ENCODE peak calls at places on chromosome 1, in six cellular contexts. H is ovary, A is gastrocnemius medialis, U is spleen, C is GM12878, L is uterus. D is an unnamed sample.

GRCh38 chr1:89711140-89711778 is 78.3 kb downstream of the LRRC8C start:
- DNase-seq in H (no peak), A (no peak), U (no peak), C (no peak), L (no peak), D (no peak)

GRCh38 chr1:66022904-66023620 is 230.4 kb downstream of the PDE4B start:
- DNase-seq in H (no peak), A (no peak), U (no peak), C (no peak), L (no peak), D (no peak)

GRCh38 chr1:165560834-165561233 is 17.0 kb downstream of the LRRC52 start:
- DNase-seq in H (peak; percentile 49), A (no peak), U (no peak), C (no peak), L (no peak), D (no peak)

GRCh38 chr1:158035976-158036583 is 42.6 kb downstream of the KIRREL1 start:
- DNase-seq in H (peak; percentile 71), A (no peak), U (no peak), C (no peak), L (peak; percentile 48), D (no peak)

GRCh38 chr1:213535679-213536078 is 452.1 kb upstream of the PROX1 start:
- DNase-seq in H (no peak), A (no peak), U (no peak), C (no peak), L (no peak), D (no peak)

GRCh38 chr1:228335406-228336307 is 71.0 kb downstream of the TRIM11 start:
- DNase-seq in H (peak; percentile 21), A (no peak), U (no peak), C (no peak), L (no peak), D (peak; percentile 47)

GRCh38 chr1:96698332-96698983 is 23.1 kb upstream of the PTBP2 start:
- DNase-seq in H (no peak), A (no peak), U (no peak), C (no peak), L (no peak), D (no peak)

GRCh38 chr1:204077979-204078696 is 5.2 kb downstream of the SOX13 start:
- DNase-seq in H (no peak), A (no peak), U (peak; percentile 51), C (no peak), L (no peak), D (no peak)

GRCh38 chr1:64004451-64004850 is 199.0 kb upstream of the UBE2U start:
- DNase-seq in H (no peak), A (no peak), U (no peak), C (no peak), L (no peak), D (no peak)

GRCh38 chr1:154951901-154952657 is 3.8 kb downstream of the PBXIP1 start:
- DNase-seq in H (no peak), A (no peak), U (peak; percentile 87), C (no peak), L (no peak), D (no peak)

GRCh38 chr1:245837741-245838140 is 669.3 kb downstream of the SMYD3 start:
- DNase-seq in H (no peak), A (no peak), U (no peak), C (no peak), L (no peak), D (no peak)

GRCh38 chr1:226655251-226656163 is 83.6 kb downstream of the ITPKB start:
- DNase-seq in H (no peak), A (no peak), U (peak; percentile 86), C (no peak), L (no peak), D (no peak)

GRCh38 chr1:37944091-37944763 is 2.6 kb downstream of the INPP5B start:
- DNase-seq in H (no peak), A (no peak), U (no peak), C (no peak), L (no peak), D (no peak)

GRCh38 chr1:182173791-182174190 is 112.3 kb upstream of the ZNF648 start:
- DNase-seq in H (peak; percentile 64), A (peak; percentile 82), U (no peak), C (no peak), L (no peak), D (no peak)

GRCh38 chr1:9198538-9199361 is 35.8 kb upstream of the H6PD start:
- DNase-seq in H (peak; percentile 60), A (no peak), U (no peak), C (no peak), L (no peak), D (no peak)

GRCh38 chr1:199182151-199182843 is 543.5 kb downstream of the PTPRC start:
- DNase-seq in H (no peak), A (no peak), U (no peak), C (no peak), L (no peak), D (no peak)

GRCh38 chr1:75969550-75969949 is 37.3 kb upstream of the ASB17 start:
- DNase-seq in H (no peak), A (no peak), U (no peak), C (no peak), L (no peak), D (no peak)

GRCh38 chr1:75967719-75968118 is 35.5 kb upstream of the ASB17 start:
- DNase-seq in H (no peak), A (no peak), U (no peak), C (no peak), L (no peak), D (no peak)

GRCh38 chr1:75970631-75971030 is 38.4 kb upstream of the ASB17 start:
- DNase-seq in H (no peak), A (no peak), U (no peak), C (no peak), L (no peak), D (no peak)

DNA sequence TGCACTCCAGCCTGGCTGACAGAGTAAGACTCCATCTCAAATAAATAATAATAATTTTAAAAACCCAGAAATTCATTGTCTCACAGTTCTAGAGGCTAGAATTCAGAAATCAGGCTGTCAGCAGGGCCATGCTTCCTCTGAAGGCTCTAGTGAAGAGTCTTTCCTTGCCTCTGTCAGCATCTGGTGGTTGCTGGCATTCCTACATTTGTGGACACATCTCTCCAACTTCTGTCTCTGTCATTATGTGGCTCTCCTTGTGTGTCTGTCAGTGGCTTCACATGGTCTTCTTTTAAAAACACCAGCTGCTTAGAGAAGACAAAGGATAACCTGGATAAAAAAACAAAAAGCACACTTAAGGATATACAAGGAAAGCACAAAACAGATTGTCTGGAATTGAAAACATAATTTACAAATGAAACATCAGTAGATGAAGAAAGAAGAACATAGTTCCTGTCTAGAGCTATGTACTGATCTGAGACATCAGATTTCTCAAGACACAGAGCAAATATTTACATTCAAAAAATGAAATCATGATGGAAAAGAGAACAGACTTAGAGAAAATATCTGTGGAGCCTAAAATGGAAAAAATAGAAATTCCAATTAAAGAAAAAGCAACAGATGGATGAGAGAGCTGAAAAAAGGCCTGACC is 32.7 kb upstream of the ASB17 start:
- DNase-seq in H (no peak), A (no peak), U (no peak), C (no peak), L (no peak), D (no peak)
- H3K27ac ChIP-seq in H (no peak overlapping the region), A (no peak overlapping the region), U (no peak overlapping the region), C (no peak overlapping the region), L (no peak overlapping the region), D (no peak overlapping the region)

GRCh38 chr1:178724734-178725602 is at the start of gene RALGPS2:
- DNase-seq in H (peak; percentile 83), A (peak; percentile 30), U (peak; percentile 95), C (no peak), L (peak; percentile 66), D (peak; percentile 63)
- TF ChIP-seq POLR2A in H (peak; percentile 44), A (peak; percentile 29), U (no peak), C (peak; percentile 66), L (peak; percentile 53), D (no peak)

GRCh38 chr1:47527653-47528272 is 89.9 kb downstream of the FOXD2 start:
- DNase-seq in H (no peak), A (no peak), U (no peak), C (no peak), L (no peak), D (no peak)

GRCh38 chr1:47533176-47534039 is 95.6 kb downstream of the FOXD2 start:
- DNase-seq in H (peak; percentile 57), A (no peak), U (no peak), C (no peak), L (peak; percentile 60), D (no peak)

GRCh38 chr1:47534040-47534328 is 96.1 kb downstream of the FOXD2 start:
- DNase-seq in H (no peak), A (no peak), U (no peak), C (no peak), L (no peak), D (no peak)

GRCh38 chr1:47532831-47533175 is 95.0 kb downstream of the FOXD2 start:
- DNase-seq in H (no peak), A (no peak), U (no peak), C (no peak), L (no peak), D (no peak)

DNA sequence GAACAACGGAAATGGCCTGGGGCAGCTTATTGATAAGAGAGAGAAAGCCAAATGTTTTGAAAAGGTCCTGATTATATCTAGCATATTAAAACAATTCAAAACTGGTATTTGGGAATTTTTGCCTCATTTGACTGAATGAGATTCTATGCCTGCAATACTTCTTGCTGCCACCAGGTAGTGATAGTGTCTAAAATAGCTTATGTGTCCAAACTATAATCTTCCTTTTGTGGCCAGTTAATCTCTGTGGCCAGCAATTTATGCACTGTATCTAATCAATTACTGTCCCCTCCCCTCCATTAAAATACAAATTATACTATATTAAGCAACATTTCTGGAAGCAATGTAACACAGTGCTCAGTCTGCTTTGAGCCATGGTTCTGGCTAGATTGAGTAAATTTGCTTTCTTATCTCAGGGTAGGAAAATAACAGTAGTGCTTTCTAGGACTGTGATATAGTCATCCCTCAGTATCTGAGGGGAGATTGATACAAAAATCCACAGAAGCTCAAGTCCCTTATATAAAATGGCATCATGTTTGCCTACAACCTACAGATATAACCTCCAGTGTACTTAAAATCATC is 91.8 kb downstream of the FOXD2 start:
- DNase-seq in H (no peak), A (no peak), U (no peak), C (no peak), L (no peak), D (no peak)
- TF ChIP-seq CTCF in H (no peak), A (no peak), U (no peak), C (no peak), L (no peak), D (peak; percentile 14)

GRCh38 chr1:174818014-174818616 is 181.6 kb upstream of the CACYBP start:
- DNase-seq in H (no peak), A (no peak), U (no peak), C (no peak), L (no peak), D (no peak)

GRCh38 chr1:174812656-174813055 is 187.1 kb upstream of the CACYBP start:
- DNase-seq in H (no peak), A (no peak), U (no peak), C (no peak), L (no peak), D (no peak)

GRCh38 chr1:174812026-174812425 is 187.7 kb upstream of the CACYBP start:
- DNase-seq in H (no peak), A (no peak), U (no peak), C (no peak), L (no peak), D (no peak)

GRCh38 chr1:174815474-174815908 is 184.3 kb upstream of the CACYBP start:
- DNase-seq in H (no peak), A (no peak), U (no peak), C (no peak), L (no peak), D (no peak)

DNA sequence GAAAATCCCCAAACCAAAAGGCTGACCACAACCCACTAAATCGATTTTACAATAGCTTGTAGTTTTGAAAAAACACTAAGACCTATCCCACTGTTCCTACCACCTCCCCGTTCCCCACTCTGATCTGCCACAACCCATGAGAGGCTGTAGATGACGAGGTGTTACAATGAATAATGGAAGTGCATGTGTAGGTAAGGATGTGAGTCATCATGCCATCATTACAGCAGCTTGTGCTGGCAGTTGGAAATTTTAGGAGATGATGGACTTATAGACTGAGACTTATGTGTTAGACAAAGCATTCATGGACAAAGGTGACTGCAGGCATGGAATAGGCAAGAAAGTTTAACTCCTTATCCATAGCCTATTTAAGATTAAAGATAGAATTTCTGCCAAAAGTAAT is 184.7 kb upstream of the CACYBP start:
- DNase-seq in H (no peak), A (no peak), U (no peak), C (peak; percentile 21), L (no peak), D (no peak)
- H3K27ac ChIP-seq in H (no peak overlapping the region), A (no peak overlapping the region), U (no peak overlapping the region), C (peak overlapping the region; percentile 68), L (no peak overlapping the region), D (no peak overlapping the region)

D was measured in suprapubic skin.